ENCODE peak calls at places on chromosomes 4 and X, in seven cellular contexts. P is bronchial epithelial cell, A is stomach, G is heart left ventricle, F is GM23338, J is RWPE2, V is WERI-Rb-1. I is an unnamed sample.

GRCh38 chr4:175035907-175036306 is 117.7 kb downstream of the ADAM29 start:
- DNase-seq in P (no peak), A (no peak), G (no peak), F (no peak), J (no peak), V (no peak), I (no peak)

GRCh38 chr4:71322425-71322824 is 16.4 kb upstream of the SLC4A4 start:
- DNase-seq in P (no peak), A (no peak), G (no peak), F (no peak), J (no peak), V (no peak), I (no peak)

GRCh38 chrX:31423575-31424284 is 351.9 kb upstream of the FTHL17 start:
- DNase-seq in P (peak), A (peak), G (no peak), F (peak), J (no peak), V (peak), I (no peak)

GRCh38 chrX:31931225-31931624 is 859.4 kb upstream of the FTHL17 start:
- DNase-seq in P (peak), A (no peak), G (no peak), F (no peak), J (no peak), V (no peak), I (peak)

GRCh38 chr4:57080781-57081650 is 29.2 kb downstream of the IGFBP7 start:
- DNase-seq in P (peak), A (no peak), G (no peak), F (no peak), J (peak), V (no peak), I (no peak)

GRCh38 chr4:159764343-159764952 is 661.6 kb downstream of the RAPGEF2 start:
- DNase-seq in P (peak), A (no peak), G (no peak), F (peak), J (no peak), V (peak), I (no peak)

GRCh38 chr4:186829740-186830449 is 106.2 kb upstream of the FAT1 start:
- DNase-seq in P (peak), A (no peak), G (no peak), F (no peak), J (no peak), V (no peak), I (no peak)

GRCh38 chrX:39335447-39336235 is 534.4 kb downstream of the MID1IP1 start:
- DNase-seq in P (no peak), A (no peak), G (no peak), F (no peak), J (no peak), V (no peak), I (no peak)

GRCh38 chrX:41300758-41301437 is 33.1 kb upstream of the DDX3X start:
- DNase-seq in P (peak), A (no peak), G (no peak), F (no peak), J (no peak), V (no peak), I (no peak)

GRCh38 chr4:137312257-137312656 is 220.0 kb downstream of the PCDH18 start:
- DNase-seq in P (peak), A (no peak), G (no peak), F (no peak), J (no peak), V (no peak), I (no peak)

GRCh38 chr4:40189997-40190396 is 6.8 kb upstream of the RHOH start:
- DNase-seq in P (no peak), A (peak), G (no peak), F (no peak), J (no peak), V (no peak), I (no peak)

GRCh38 chr4:70183168-70183939 is 12.2 kb upstream of the ODAM start:
- DNase-seq in P (peak), A (peak), G (no peak), F (peak), J (no peak), V (peak), I (no peak)

GRCh38 chr4:145720656-145721055 is 40.7 kb downstream of the C4orf51 start:
- DNase-seq in P (no peak), A (no peak), G (no peak), F (no peak), J (no peak), V (no peak), I (no peak)

DNA sequence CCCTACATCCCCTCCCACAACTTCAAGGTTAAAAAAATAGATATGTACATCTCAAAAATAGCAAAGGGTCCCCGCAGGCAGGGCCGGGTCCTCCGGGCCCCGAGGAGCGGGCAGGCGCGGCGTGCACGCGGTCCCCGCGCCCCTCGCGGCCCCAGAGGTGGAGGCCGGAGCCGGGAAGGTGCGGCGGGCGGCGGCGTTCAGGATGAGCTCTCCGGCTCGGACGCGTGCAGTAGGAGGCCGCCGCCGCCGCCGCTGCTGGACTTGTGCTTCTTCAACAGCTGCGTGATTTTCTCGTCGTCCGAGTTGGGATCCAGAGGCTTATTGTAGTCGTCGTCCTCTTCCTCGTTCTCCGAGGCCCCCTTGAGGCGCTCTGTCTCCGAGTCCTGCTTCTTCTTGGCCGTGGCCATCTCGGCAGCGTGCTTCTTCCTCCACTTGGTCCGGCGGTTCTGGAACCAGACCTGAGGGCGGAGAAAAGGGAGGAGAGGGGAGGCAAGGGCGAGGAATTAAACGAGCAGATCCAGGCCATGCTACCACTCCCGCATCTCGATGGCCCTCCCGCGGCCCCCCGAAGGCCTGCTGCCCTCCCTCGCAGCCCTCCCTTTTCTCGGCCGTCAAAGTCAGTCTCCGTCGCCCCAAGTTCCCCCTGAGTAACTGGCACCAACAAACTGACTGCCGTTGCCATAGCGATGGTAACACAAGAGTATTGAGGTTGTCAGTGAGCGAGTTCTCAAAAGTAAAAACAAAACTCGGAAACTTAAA is 5.8 kb downstream of the NKX6-1 start:
- DNase-seq in P (no peak), A (no peak), G (no peak), F (peak), J (no peak), V (peak), I (no peak)
- H3K4me3 ChIP-seq in P (no peak), A (no peak), G (no peak), F (peak), J (no peak), V (peak), I (no peak)

DNA sequence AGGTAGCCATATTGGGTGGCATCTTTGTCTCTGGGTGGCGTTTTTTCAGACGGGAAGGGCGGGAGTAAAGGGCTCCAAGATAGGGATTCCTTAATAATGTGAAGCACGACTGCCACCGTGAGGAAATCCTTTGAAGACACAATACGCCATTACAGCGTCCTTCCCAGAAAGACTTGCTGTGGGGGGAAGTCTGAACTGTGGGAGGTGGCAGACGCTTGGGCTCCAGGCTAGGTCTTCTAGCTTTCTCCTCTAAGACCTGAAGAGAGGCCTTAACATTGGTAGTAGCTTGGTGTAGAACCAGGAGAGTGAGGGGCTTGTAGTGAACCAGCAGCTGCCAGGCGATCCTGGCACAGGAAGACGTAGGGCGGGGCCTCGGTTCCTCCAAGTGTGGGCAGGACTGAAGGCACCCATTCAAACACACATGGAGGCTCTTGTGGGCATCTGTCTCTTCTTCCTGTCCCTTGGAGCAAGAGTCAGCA is 197.3 kb downstream of the OR13H1 start:
- DNase-seq in P (no peak), A (peak), G (no peak), F (no peak), J (no peak), V (peak), I (no peak)
- TF ChIP-seq CTCF in P (no peak), A (peak), G (no peak), F (no peak), J (no peak), V (peak), I (peak)

GRCh38 chrX:10143071-10143983 is 13.4 kb upstream of the CLCN4 start:
- DNase-seq in P (no peak), A (no peak), G (no peak), F (no peak), J (no peak), V (no peak), I (no peak)
- H3K4me3 ChIP-seq in P (no peak), A (no peak), G (no peak), F (no peak), J (no peak), V (no peak), I (no peak)

GRCh38 chr4:154562697-154563254 is at the start of gene FGB:
- DNase-seq in P (no peak), A (no peak), G (no peak), F (no peak), J (no peak), V (no peak), I (no peak)

GRCh38 chr4:154560824-154561231 is 2.0 kb upstream of the FGB start:
- DNase-seq in P (peak), A (no peak), G (no peak), F (no peak), J (peak), V (no peak), I (no peak)

GRCh38 chr4:154564311-154564710 is 1.5 kb downstream of the FGB start:
- DNase-seq in P (peak), A (no peak), G (no peak), F (no peak), J (no peak), V (no peak), I (no peak)

GRCh38 chr4:154559931-154560801 is 2.6 kb upstream of the FGB start:
- DNase-seq in P (no peak), A (no peak), G (no peak), F (no peak), J (no peak), V (no peak), I (no peak)

DNA sequence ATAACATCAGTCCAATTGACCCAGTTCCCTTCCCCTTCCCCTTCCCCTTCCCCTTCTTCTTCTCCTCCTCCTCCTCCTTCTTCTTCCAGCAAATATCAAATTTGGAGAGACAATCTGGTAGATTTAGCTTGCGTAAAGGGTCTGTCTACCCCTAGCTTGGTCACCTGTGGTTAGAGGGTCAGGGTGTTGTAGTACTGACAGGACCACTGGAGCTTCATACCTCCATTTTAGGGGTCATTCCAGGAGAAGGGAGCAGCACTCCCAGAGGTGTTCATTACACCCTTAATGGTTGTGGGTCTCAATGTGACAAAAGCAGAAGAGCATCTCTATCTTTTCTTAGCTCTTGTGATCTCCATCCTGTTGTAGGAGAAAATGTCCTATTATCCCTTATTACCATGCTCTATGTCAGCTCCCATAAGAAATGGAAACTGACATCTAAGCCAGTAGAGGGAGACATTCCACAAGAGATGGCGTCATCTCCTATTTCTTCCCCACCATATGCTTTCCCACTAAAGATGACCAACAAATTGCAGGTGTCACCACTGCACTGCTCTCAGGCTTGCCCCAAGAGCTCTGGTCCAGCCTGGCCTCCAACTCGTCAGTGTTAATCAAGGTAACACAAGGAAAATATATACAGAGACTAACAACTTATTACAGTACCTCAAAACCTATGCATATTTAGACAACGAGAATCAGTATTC is 3.5 kb upstream of the FGB start:
- DNase-seq in P (peak), A (no peak), G (no peak), F (peak), J (no peak), V (peak), I (no peak)
- TF ChIP-seq CTCF in P (peak), A (peak), G (peak), F (peak), J (peak), V (peak), I (peak)

I was measured in right lobe of liver.